ENCODE peak calls at places on chromosomes 5 and 9, in nine cellular contexts. F, K, P, M, U, Z, B, E and R are unnamed samples.

GRCh38 chr5:78563621-78564020 is 85.0 kb downstream of the LHFPL2 start:
- DNase-seq in F (no peak), K (no peak), P (no peak), M (no peak), U (no peak), Z (no peak), B (no peak), E (no peak), R (peak)

GRCh38 chr9:100554935-100555401 is 22.9 kb upstream of the CAVIN4 start:
- DNase-seq in F (no peak), K (no peak), P (no peak), M (peak), U (peak), Z (no peak), B (peak), E (no peak), R (peak)

GRCh38 chr5:133698646-133699526 is 86.5 kb upstream of the FSTL4 start:
- DNase-seq in F (no peak), K (no peak), P (no peak), M (no peak), U (no peak), Z (no peak), B (no peak), E (no peak), R (no peak)

GRCh38 chr5:128559300-128560297 is 21.6 kb upstream of the FBN2 start:
- DNase-seq in F (no peak), K (no peak), P (no peak), M (no peak), U (peak), Z (no peak), B (peak), E (no peak), R (no peak)

GRCh38 chr5:157322581-157322980 is 56.7 kb downstream of the CYFIP2 start:
- DNase-seq in F (no peak), K (no peak), P (no peak), M (no peak), U (no peak), Z (no peak), B (no peak), E (no peak), R (no peak)

GRCh38 chr5:166257656-166258055 is 2033.8 kb upstream of the WWC1 start:
- DNase-seq in F (no peak), K (no peak), P (no peak), M (peak), U (no peak), Z (no peak), B (no peak), E (no peak), R (no peak)

GRCh38 chr5:138077064-138077696 is 6.7 kb upstream of the WNT8A start:
- DNase-seq in F (peak), K (peak), P (peak), M (peak), U (peak), Z (no peak), B (peak), E (no peak), R (peak)

GRCh38 chr5:36701085-36701691 is 94.8 kb downstream of the SLC1A3 start:
- DNase-seq in F (no peak), K (no peak), P (no peak), M (peak), U (no peak), Z (no peak), B (no peak), E (no peak), R (no peak)

GRCh38 chr5:91095321-91095720 is 287.8 kb downstream of the ARRDC3 start:
- DNase-seq in F (no peak), K (no peak), P (no peak), M (no peak), U (no peak), Z (no peak), B (no peak), E (no peak), R (no peak)

GRCh38 chr9:110125207-110125751 is 82.7 kb downstream of the C9orf152 start:
- DNase-seq in F (peak), K (peak), P (no peak), M (peak), U (peak), Z (peak), B (peak), E (peak), R (peak)

GRCh38 chr5:88656196-88656935 is 226.6 kb downstream of the MEF2C start:
- DNase-seq in F (no peak), K (no peak), P (no peak), M (no peak), U (peak), Z (no peak), B (no peak), E (no peak), R (no peak)

GRCh38 chr9:134210908-134211810 is 46.8 kb upstream of the RNU6ATAC start:
- DNase-seq in F (no peak), K (peak), P (no peak), M (peak), U (no peak), Z (no peak), B (no peak), E (no peak), R (no peak)

GRCh38 chr9:70421272-70422180 is 7.1 kb upstream of the KLF9 start:
- DNase-seq in F (peak), K (no peak), P (no peak), M (peak), U (peak), Z (no peak), B (peak), E (no peak), R (peak)

GRCh38 chr9:3525088-3525835 is 539 bp downstream of the RFX3 start:
- DNase-seq in F (peak), K (peak), P (no peak), M (no peak), U (no peak), Z (no peak), B (no peak), E (peak), R (no peak)

GRCh38 chr5:92548351-92548750 is 1032.7 kb downstream of the NR2F1-AS1 start:
- DNase-seq in F (no peak), K (no peak), P (peak), M (peak), U (peak), Z (no peak), B (peak), E (no peak), R (peak)

GRCh38 chr9:16341176-16341575 is 529.3 kb downstream of the BNC2 start:
- DNase-seq in F (no peak), K (no peak), P (no peak), M (no peak), U (peak), Z (peak), B (peak), E (no peak), R (peak)

GRCh38 chr5:74686962-74687751 is 2.1 kb downstream of the HEXB start:
- DNase-seq in F (no peak), K (no peak), P (no peak), M (no peak), U (peak), Z (no peak), B (peak), E (no peak), R (no peak)

GRCh38 chr9:962023-962422 is 14.4 kb upstream of the DMRT3 start:
- DNase-seq in F (no peak), K (no peak), P (no peak), M (no peak), U (peak), Z (no peak), B (peak), E (no peak), R (no peak)

GRCh38 chr9:19513671-19514275 is 105.0 kb downstream of the ACER2 start:
- DNase-seq in F (no peak), K (no peak), P (no peak), M (peak), U (no peak), Z (no peak), B (no peak), E (no peak), R (peak)

GRCh38 chr5:149320791-149321330 is 24.4 kb upstream of the GRPEL2 start:
- DNase-seq in F (peak), K (peak), P (peak), M (peak), U (peak), Z (peak), B (peak), E (peak), R (peak)

GRCh38 chr5:43044181-43044914 is 4.2 kb upstream of the ANXA2R start:
- DNase-seq in F (peak), K (no peak), P (no peak), M (no peak), U (peak), Z (no peak), B (peak), E (no peak), R (peak)

GRCh38 chr5:176501333-176501732 is 35.9 kb downstream of the RNF44 start:
- DNase-seq in F (no peak), K (no peak), P (no peak), M (peak), U (peak), Z (peak), B (peak), E (no peak), R (peak)

GRCh38 chr9:134760750-134761420 is 119.3 kb downstream of the COL5A1 start:
- DNase-seq in F (no peak), K (no peak), P (no peak), M (no peak), U (no peak), Z (no peak), B (no peak), E (no peak), R (no peak)

GRCh38 chr5:25128606-25129005 is 483.8 kb upstream of the CDH10 start:
- DNase-seq in F (no peak), K (no peak), P (no peak), M (no peak), U (no peak), Z (no peak), B (no peak), E (no peak), R (no peak)

GRCh38 chr5:174745495-174745894 is 21.1 kb downstream of the MSX2 start:
- DNase-seq in F (peak), K (no peak), P (no peak), M (no peak), U (no peak), Z (no peak), B (no peak), E (no peak), R (no peak)

GRCh38 chr5:142821027-142821732 is 51.0 kb downstream of the ARHGAP26 start:
- DNase-seq in F (no peak), K (no peak), P (no peak), M (no peak), U (no peak), Z (no peak), B (no peak), E (no peak), R (no peak)
- TF ChIP-seq CTCF in F (no peak), K (no peak), P (no peak), M (no peak), U (no peak), Z (no peak), B (no peak), E (no peak), R (no peak)

GRCh38 chr9:124450931-124451661 is 845 bp downstream of the ADGRD2 start:
- DNase-seq in F (no peak), K (no peak), P (no peak), M (no peak), U (no peak), Z (no peak), B (no peak), E (no peak), R (no peak)
- H3K4me3 ChIP-seq in F (peak), K (peak), P (no peak), M (no peak), U (no peak), Z (no peak), B (no peak), E (no peak), R (no peak)

DNA sequence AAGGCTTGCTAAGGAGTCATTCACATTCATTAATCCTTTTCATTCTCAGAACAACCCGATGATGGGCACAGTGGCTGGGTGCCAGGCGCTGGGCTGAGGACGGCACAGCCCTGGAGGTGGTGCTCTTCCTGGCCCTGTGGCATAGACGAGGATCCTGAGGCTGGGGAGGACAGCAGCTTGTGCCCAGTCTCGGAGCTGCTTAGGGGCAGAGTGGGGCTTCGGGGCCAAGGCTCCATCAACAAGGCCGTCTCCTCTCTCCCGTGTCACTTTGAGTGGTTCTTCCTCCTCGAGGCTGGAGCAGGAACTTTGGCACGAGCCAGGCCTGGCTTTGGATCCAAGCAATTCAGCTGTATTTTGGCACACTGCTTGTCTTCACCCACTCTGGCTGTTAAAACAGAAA is 166.7 kb downstream of the TTLL11 start:
- DNase-seq in F (no peak), K (no peak), P (no peak), M (no peak), U (no peak), Z (no peak), B (no peak), E (no peak), R (no peak)
- TF ChIP-seq CTCF in F (no peak), K (no peak), P (no peak), M (no peak), U (no peak), Z (no peak), B (no peak), E (no peak), R (no peak)

GRCh38 chr5:115634343-115635132 is 8.7 kb upstream of the TMED7 start:
- DNase-seq in F (peak), K (peak), P (peak), M (peak), U (peak), Z (no peak), B (peak), E (peak), R (peak)
- H3K4me3 ChIP-seq in F (peak), K (peak), P (peak), M (no peak), U (peak), Z (peak), B (peak), E (peak), R (peak)

GRCh38 chr5:141940695-141941271 is 17.1 kb downstream of the DELE1 start:
- DNase-seq in F (no peak), K (no peak), P (no peak), M (peak), U (peak), Z (peak), B (peak), E (no peak), R (peak)

GRCh38 chr5:141942185-141942857 is 15.7 kb downstream of the PCDH12 start:
- DNase-seq in F (no peak), K (no peak), P (no peak), M (no peak), U (no peak), Z (no peak), B (no peak), E (peak), R (no peak)

GRCh38 chr5:141944086-141944485 is 13.9 kb downstream of the PCDH12 start:
- DNase-seq in F (no peak), K (no peak), P (no peak), M (no peak), U (no peak), Z (no peak), B (no peak), E (peak), R (no peak)

GRCh38 chr5:141941307-141941706 is 16.7 kb downstream of the PCDH12 start:
- DNase-seq in F (no peak), K (no peak), P (peak), M (peak), U (peak), Z (peak), B (no peak), E (peak), R (peak)

DNA sequence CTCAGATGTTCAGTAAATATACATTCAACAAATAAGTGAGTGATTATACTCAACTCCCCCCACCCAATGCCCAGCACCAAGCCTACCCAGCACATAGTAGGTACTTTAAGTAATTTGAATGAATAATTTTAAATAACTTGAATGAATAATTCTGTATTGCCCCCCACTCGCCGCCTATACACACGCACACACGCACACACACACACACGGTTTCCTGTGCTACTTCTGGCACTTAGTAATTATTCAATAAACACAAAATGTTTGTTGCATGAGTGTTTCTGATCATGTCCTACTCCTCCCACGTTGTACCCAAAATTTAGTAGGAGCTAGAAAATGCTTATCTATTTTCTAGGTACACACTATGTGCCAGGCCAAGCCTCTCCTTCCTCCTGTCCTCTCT is 16.2 kb downstream of the PCDH12 start:
- DNase-seq in F (no peak), K (no peak), P (no peak), M (no peak), U (no peak), Z (no peak), B (peak), E (peak), R (peak)
- TF ChIP-seq CTCF in F (no peak), K (no peak), P (no peak), M (no peak), U (no peak), Z (no peak), B (no peak), E (no peak), R (no peak)